ENCODE peak calls at places on chromosome 16, in five cellular contexts. R, X, M, S and I are unnamed samples.
A peak's percentile ranks its signal among the peaks of the same experiment; 100 is the strongest.

GRCh38 chr16:25198021-25198420 is 18.7 kb upstream of the AQP8 start:
- DNase-seq in R (no peak), X (peak; percentile 12), M (no peak), S (peak; percentile 18), I (peak; percentile 45)

GRCh38 chr16:19135896-19136438 is 22.2 kb downstream of the ITPRIPL2 start:
- DNase-seq in R (no peak), X (peak; percentile 82), M (peak; percentile 55), S (peak; percentile 50), I (no peak)

GRCh38 chr16:57617604-57618111 is 10.8 kb upstream of the ADGRG1 start:
- DNase-seq in R (no peak), X (no peak), M (no peak), S (no peak), I (no peak)

GRCh38 chr16:72877374-72878028 is 170.4 kb downstream of the ZFHX3 start:
- DNase-seq in R (no peak), X (peak; percentile 90), M (no peak), S (peak; percentile 88), I (peak; percentile 79)

GRCh38 chr16:80936410-80936809 is 70.3 kb downstream of the CMC2 start:
- DNase-seq in R (no peak), X (no peak), M (no peak), S (peak; percentile 16), I (no peak)

GRCh38 chr16:77277141-77277540 is 77.9 kb downstream of the SYCE1L start:
- DNase-seq in R (no peak), X (no peak), M (no peak), S (no peak), I (no peak)

GRCh38 chr16:81415757-81416156 is 28.9 kb upstream of the CMIP start:
- DNase-seq in R (no peak), X (no peak), M (no peak), S (no peak), I (no peak)

GRCh38 chr16:81737885-81738536 is 41.1 kb upstream of the PLCG2 start:
- DNase-seq in R (peak; percentile 73), X (peak; percentile 94), M (peak; percentile 82), S (peak; percentile 60), I (peak; percentile 84)

GRCh38 chr16:9256196-9256595 is 164.8 kb downstream of the HAPSTR1 start:
- DNase-seq in R (peak; percentile 58), X (peak; percentile 12), M (peak; percentile 54), S (no peak), I (no peak)

GRCh38 chr16:22075776-22076175 is 16.6 kb upstream of the VWA3A start:
- DNase-seq in R (no peak), X (no peak), M (no peak), S (peak; percentile 19), I (no peak)

GRCh38 chr16:58501242-58502131 is 1.5 kb downstream of the NDRG4 start:
- DNase-seq in R (no peak), X (no peak), M (peak; percentile 53), S (no peak), I (no peak)

GRCh38 chr16:56269824-56270684 is 78.8 kb downstream of the GNAO1 start:
- DNase-seq in R (peak; percentile 29), X (no peak), M (no peak), S (peak; percentile 86), I (no peak)

GRCh38 chr16:50021509-50021908 is 3.5 kb upstream of the CNEP1R1 start:
- DNase-seq in R (no peak), X (no peak), M (no peak), S (no peak), I (no peak)

GRCh38 chr16:21167360-21167759 is 8.9 kb downstream of the LDAF1 start:
- DNase-seq in R (no peak), X (peak; percentile 31), M (no peak), S (peak; percentile 98), I (peak; percentile 33)

DNA sequence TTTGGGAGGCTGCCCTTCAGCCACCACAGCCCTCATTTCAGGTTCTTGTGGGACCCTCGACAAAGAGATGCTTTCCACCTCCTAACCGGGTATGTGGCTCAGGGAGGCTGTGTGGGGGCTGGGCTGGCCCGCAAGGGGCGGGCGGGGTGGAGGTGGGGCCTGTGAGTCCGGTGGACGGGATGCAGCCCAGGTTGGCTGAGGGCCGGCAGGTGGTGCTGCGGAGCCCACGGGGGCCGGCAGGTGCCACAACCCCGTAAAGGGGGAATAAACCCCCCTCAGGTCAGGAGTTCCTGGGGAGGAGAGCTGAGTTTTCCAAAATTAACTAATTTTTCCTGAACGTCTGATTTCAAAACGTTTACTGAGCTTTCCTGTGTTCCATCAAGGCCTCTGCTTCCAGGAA is 4.9 kb upstream of the CIAO3 start:
- DNase-seq in R (no peak), X (no peak), M (no peak), S (no peak), I (no peak)
- TF ChIP-seq CTCF in R (peak; percentile 61), X (peak; percentile 52), M (peak; percentile 38), S (peak; percentile 26), I (peak; percentile 70)

GRCh38 chr16:85782476-85782875 is 16.9 kb downstream of the EMC8 start:
- DNase-seq in R (no peak), X (no peak), M (no peak), S (peak; percentile 18), I (no peak)
- H3K27ac ChIP-seq in R (no peak overlapping the region), X (peak overlapping the region; percentile 83), M (no peak overlapping the region), S (no peak overlapping the region), I (no peak overlapping the region)

GRCh38 chr16:2295056-2295798 is 27.3 kb upstream of the RNPS1 start:
- DNase-seq in R (no peak), X (no peak), M (no peak), S (no peak), I (no peak)

GRCh38 chr16:2298621-2299020 is 30.7 kb upstream of the RNPS1 start:
- DNase-seq in R (no peak), X (no peak), M (no peak), S (no peak), I (no peak)

GRCh38 chr16:2299121-2299914 is 31.4 kb upstream of the RNPS1 start:
- DNase-seq in R (no peak), X (no peak), M (no peak), S (no peak), I (no peak)

GRCh38 chr16:2297506-2297860 is 29.6 kb upstream of the RNPS1 start:
- DNase-seq in R (no peak), X (no peak), M (no peak), S (no peak), I (no peak)

GRCh38 chr16:2296662-2297505 is 29.0 kb upstream of the RNPS1 start:
- DNase-seq in R (peak; percentile 38), X (no peak), M (no peak), S (no peak), I (no peak)
- TF ChIP-seq CTCF in R (peak; percentile 83), X (no peak), M (peak; percentile 33), S (peak; percentile 37), I (peak; percentile 40)

GRCh38 chr16:87949071-87949744 is 2.0 kb upstream of the BANP start:
- DNase-seq in R (no peak), X (no peak), M (no peak), S (no peak), I (no peak)

GRCh38 chr16:87946596-87947350 is 4.5 kb upstream of the BANP start:
- DNase-seq in R (no peak), X (no peak), M (no peak), S (no peak), I (no peak)

GRCh38 chr16:87948735-87949070 is 2.5 kb upstream of the BANP start:
- DNase-seq in R (no peak), X (no peak), M (no peak), S (no peak), I (no peak)

GRCh38 chr16:87948119-87948545 is 3.1 kb upstream of the BANP start:
- DNase-seq in R (no peak), X (no peak), M (no peak), S (no peak), I (no peak)

GRCh38 chr16:87947356-87948118 is 3.7 kb upstream of the BANP start:
- DNase-seq in R (no peak), X (no peak), M (no peak), S (no peak), I (no peak)
- H3K27ac ChIP-seq in R (no peak overlapping the region), X (no peak overlapping the region), M (peak overlapping the region; percentile 75), S (no peak overlapping the region), I (no peak overlapping the region)

GRCh38 chr16:87956771-87957279 is 5.6 kb downstream of the BANP start:
- DNase-seq in R (no peak), X (no peak), M (no peak), S (peak; percentile 85), I (no peak)
- TF ChIP-seq CTCF in R (peak; percentile 46), X (no peak), M (no peak), S (peak; percentile 63), I (peak; percentile 65)

GRCh38 chr16:84560269-84560668 is 55.8 kb upstream of the MEAK7 start:
- DNase-seq in R (no peak), X (no peak), M (no peak), S (no peak), I (no peak)
- H3K27ac ChIP-seq in R (no peak overlapping the region), X (no peak overlapping the region), M (no peak overlapping the region), S (no peak overlapping the region), I (no peak overlapping the region)

GRCh38 chr16:31213342-31213741 is 577 bp upstream of the TRIM72 start:
- DNase-seq in R (no peak), X (no peak), M (no peak), S (no peak), I (no peak)

GRCh38 chr16:31214705-31215286 is 877 bp downstream of the TRIM72 start:
- DNase-seq in R (no peak), X (no peak), M (peak; percentile 53), S (no peak), I (no peak)

GRCh38 chr16:31216116-31216469 is 842 bp downstream of the PYDC1 start:
- DNase-seq in R (no peak), X (no peak), M (no peak), S (no peak), I (no peak)

GRCh38 chr16:31215287-31216115 is 1.4 kb downstream of the PYDC1 start:
- DNase-seq in R (peak; percentile 73), X (peak; percentile 87), M (peak; percentile 79), S (peak; percentile 55), I (no peak)

DNA sequence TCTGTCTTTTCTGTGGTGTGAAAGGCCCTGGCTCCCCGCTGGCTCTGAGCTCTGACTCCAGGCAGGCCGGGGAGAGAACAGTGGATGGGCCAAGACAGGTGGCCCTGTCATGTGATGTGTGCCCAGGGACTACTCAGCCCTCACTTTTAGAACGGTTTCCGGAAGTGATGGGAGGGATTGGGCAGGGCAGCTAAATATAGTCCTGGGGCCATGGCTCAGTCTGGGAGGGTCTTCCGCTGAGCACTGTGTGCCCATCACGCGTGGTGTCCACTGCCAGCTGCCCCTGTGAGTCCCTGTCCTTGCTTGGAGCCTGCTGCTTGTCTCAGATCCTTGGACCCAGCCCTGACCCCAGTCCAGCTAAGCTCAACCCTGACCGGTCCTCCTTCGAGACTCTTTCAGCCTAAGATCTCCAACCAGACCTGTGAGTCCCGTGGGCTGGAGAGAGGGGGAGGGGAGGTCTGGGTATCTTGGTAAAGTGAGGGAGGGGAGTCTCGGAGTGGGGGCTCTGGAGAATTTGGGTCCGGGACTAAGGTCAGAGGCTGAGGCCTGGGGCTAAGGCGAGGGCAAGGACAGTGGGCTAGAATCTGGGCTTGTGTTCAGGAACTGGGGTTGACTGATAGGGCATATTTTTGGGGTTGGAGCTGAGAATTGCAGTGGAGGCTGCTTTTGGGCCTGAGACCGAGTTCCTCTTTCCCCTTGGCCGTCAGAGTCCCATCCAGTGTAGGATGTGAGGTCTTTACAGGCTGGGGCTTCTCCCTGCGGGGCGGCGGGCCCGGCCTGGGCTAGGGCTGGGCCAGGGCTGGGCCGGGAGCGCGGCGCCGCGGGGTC is at the start of gene TRIM72:
- DNase-seq in R (no peak), X (no peak), M (no peak), S (no peak), I (no peak)
- TF ChIP-seq CTCF in R (no peak), X (no peak), M (no peak), S (no peak), I (no peak)

GRCh38 chr16:67605641-67606040 is 39.3 kb upstream of the CARMIL2 start:
- DNase-seq in R (no peak), X (no peak), M (no peak), S (no peak), I (no peak)
- H3K27ac ChIP-seq in R (no peak overlapping the region), X (no peak overlapping the region), M (no peak overlapping the region), S (no peak overlapping the region), I (no peak overlapping the region)